ENCODE peak calls at places on chromosome 22, in four cellular contexts. A, O, Z and D are unnamed samples.

GRCh38 chr22:39313258-39314001 is 6.0 kb downstream of the RPL3 start:
- DNase-seq in A (no peak), O (no peak), Z (no peak), D (no peak)

GRCh38 chr22:31344369-31345330 is 1.5 kb downstream of the PATZ1 start:
- DNase-seq in A (peak; percentile 65), O (peak; percentile 59), Z (no peak), D (no peak)

GRCh38 chr22:32518848-32519247 is 44.2 kb downstream of the FBXO7 start:
- DNase-seq in A (no peak), O (no peak), Z (no peak), D (no peak)

GRCh38 chr22:39097098-39098020 is at the start of gene APOBEC3H:
- DNase-seq in A (peak; percentile 21), O (peak; percentile 72), Z (no peak), D (no peak)

GRCh38 chr22:30325065-30325720 is 1.5 kb downstream of the TBC1D10A start:
- DNase-seq in A (peak; percentile 76), O (no peak), Z (peak; percentile 47), D (peak; percentile 51)

GRCh38 chr22:48138427-48138826 is 1376.0 kb downstream of the TBC1D22A start:
- DNase-seq in A (no peak), O (no peak), Z (no peak), D (no peak)

GRCh38 chr22:20438066-20438677 is 547 bp upstream of the SCARF2 start:
- DNase-seq in A (no peak), O (peak; percentile 49), Z (no peak), D (no peak)

GRCh38 chr22:40010752-40011145 is 16.0 kb downstream of the FAM83F start:
- DNase-seq in A (no peak), O (no peak), Z (no peak), D (no peak)

GRCh38 chr22:44573451-44573850 is 75.4 kb upstream of the RTL6 start:
- DNase-seq in A (no peak), O (no peak), Z (no peak), D (no peak)

GRCh38 chr22:47795477-47796127 is 1033.2 kb downstream of the TBC1D22A start:
- DNase-seq in A (no peak), O (no peak), Z (no peak), D (no peak)

GRCh38 chr22:23833911-23834317 is 4.9 kb downstream of the DERL3 start:
- DNase-seq in A (no peak), O (peak; percentile 38), Z (no peak), D (no peak)

GRCh38 chr22:25131198-25131887 is 68.3 kb upstream of the CRYBB3 start:
- DNase-seq in A (no peak), O (no peak), Z (no peak), D (no peak)
- TF ChIP-seq CTCF in A (no peak), O (no peak), Z (no peak), D (no peak)

GRCh38 chr22:36282078-36282831 is 29.3 kb downstream of the APOL1 start:
- DNase-seq in A (no peak), O (no peak), Z (no peak), D (no peak)
- H3K4me1 ChIP-seq in A (peaks cover 3% of the 10 kb centered on the region), O (peaks cover 8% of the 10 kb centered on the region), Z (peaks cover 2% of the 10 kb centered on the region), D (peaks cover 7% of the 10 kb centered on the region)

GRCh38 chr22:41915783-41916493 is 1.1 kb upstream of the SHISA8 start:
- DNase-seq in A (no peak), O (no peak), Z (no peak), D (no peak)

GRCh38 chr22:41913842-41914534 is 886 bp downstream of the SHISA8 start:
- DNase-seq in A (no peak), O (no peak), Z (no peak), D (no peak)

GRCh38 chr22:41916745-41917358 is 2.0 kb upstream of the SHISA8 start:
- DNase-seq in A (no peak), O (no peak), Z (no peak), D (no peak)

GRCh38 chr22:41914611-41915034 is 251 bp downstream of the SHISA8 start:
- DNase-seq in A (no peak), O (no peak), Z (no peak), D (no peak)

DNA sequence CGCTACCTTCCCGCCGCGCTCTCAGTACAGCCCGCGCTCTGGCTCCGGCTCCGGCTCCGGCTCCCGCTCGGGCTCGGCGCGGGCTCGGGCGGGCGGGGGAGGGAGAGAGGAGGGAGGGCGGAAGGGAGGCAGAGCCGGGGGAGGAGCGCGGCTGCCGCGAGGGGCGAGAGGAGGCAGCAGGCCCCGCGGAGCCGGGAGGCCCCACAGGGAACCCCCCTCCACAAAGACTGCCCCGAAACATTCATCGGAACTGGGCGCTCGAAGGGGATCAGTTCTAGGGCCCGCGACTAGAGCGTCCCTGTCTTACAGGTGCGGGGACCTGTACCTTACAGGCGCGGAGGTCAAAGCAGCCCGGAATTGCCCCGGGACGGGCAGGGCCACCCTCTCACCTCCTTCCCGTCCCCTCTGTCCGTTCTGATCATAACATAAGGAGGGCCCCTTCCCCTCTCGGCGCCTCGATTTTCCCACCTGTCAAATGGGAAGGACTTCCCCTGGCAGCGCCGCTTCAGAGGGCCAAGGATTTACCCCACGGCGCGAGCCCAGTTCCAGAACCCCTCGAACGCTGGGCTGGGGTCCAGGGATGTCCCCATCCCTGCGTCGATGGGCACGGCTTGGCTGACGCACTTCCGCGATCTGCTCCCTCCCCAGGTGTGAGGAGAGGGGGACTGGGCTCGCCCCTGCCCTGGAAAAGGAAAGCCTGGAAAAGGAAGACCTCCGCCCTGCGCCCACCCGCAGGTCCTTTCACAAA is at the start of gene SHISA8:
- DNase-seq in A (no peak), O (no peak), Z (no peak), D (no peak)
- H3K4me3 ChIP-seq in A (peak within 1 kb of the TSS; percentile 37), O (peak within 1 kb of the TSS; percentile 41), Z (peak within 1 kb of the TSS; percentile 63), D (peak within 1 kb of the TSS; percentile 68)

DNA sequence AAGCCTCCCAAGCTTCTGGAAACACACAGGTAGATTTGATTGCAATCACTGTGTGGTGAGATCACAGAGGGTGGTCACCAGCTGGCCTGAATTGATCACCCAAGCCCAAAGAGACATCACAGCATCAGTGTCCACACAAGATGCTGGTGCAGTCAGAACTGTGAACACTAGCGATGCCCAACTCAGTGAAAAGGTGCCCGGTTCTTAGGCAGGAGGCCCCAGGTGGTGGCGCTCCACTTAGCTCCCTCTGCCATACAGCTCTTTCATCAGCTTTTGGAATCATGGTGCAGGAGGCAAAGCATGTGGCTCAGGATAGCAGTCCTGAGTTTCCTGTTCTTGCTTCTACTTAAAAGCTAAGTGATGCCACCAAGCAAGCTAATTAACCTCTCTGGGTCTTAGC is 11.1 kb downstream of the DGCR2 start:
- DNase-seq in A (no peak), O (no peak), Z (no peak), D (no peak)
- TF ChIP-seq CTCF in A (no peak), O (no peak), Z (no peak), D (no peak)

GRCh38 chr22:27877501-27877900 is 41.6 kb downstream of the PITPNB start:
- DNase-seq in A (no peak), O (no peak), Z (no peak), D (no peak)
- H3K4me1 ChIP-seq in A (no peaks in the 10 kb centered on the region), O (peaks cover 44% of the 10 kb centered on the region), Z (peaks cover 8% of the 10 kb centered on the region), D (peaks cover 90% of the 10 kb centered on the region)

GRCh38 chr22:42179616-42180015 is 49.0 kb upstream of the CYP2D6 start:
- DNase-seq in A (no peak), O (no peak), Z (no peak), D (no peak)

GRCh38 chr22:42176271-42176670 is 45.7 kb upstream of the CYP2D6 start:
- DNase-seq in A (no peak), O (no peak), Z (no peak), D (no peak)

GRCh38 chr22:42177891-42178336 is 47.3 kb upstream of the CYP2D6 start:
- DNase-seq in A (no peak), O (no peak), Z (no peak), D (no peak)

GRCh38 chr22:42178910-42179495 is 48.4 kb upstream of the CYP2D6 start:
- DNase-seq in A (no peak), O (no peak), Z (no peak), D (no peak)

DNA sequence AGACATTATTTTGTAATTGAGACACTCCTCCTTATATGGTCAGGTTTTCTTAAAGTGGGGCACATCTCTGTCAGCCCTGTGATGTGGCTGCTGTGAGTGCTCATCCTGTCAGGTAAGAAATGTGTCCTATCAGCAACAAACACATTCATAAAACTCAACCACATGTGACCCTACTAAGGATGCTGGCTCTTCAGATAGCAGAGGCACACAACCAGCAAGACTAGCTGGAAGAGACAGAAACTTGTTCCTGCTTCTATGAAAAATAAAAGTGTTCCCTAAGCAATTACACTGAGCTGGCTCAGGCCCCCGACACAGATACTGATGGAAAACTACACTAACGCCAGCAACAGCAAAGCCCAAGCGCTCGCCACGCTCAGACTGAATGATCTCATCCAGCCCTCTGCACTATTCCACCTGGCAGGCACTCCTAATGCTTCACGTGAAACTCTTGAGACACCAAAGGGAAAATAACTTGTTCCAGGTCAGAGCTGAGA is 49.8 kb upstream of the CYP2D6 start:
- DNase-seq in A (no peak), O (no peak), Z (no peak), D (no peak)
- H3K4me3 ChIP-seq in A (no peak overlapping the region), O (no peak overlapping the region), Z (no peak overlapping the region), D (no peak overlapping the region)

DNA sequence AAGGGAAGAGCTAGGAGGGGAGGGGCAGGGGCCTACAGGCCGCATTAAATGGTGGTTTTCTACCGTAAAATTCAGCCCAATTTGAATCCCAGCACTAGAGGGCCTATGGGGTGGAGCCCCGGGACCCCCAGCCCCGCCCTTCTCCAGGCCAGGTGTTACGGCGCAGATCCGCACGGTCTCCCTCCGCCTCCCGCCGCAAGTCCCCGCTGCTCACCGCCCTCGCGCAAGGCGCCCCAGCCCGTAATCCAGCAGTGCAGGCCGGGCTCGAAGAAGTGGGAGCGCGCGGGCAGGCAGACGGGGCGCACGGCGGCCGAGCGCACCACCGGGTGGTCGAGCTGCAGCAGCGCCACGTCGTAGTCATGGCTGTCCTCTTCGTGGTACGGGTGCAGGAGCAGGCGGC is 17.3 kb downstream of the KCTD17 start:
- DNase-seq in A (no peak), O (no peak), Z (no peak), D (no peak)
- TF ChIP-seq CTCF in A (no peak), O (no peak), Z (no peak), D (no peak)

GRCh38 chr22:41690476-41690875 is 1.8 kb upstream of the SNU13 start:
- DNase-seq in A (no peak), O (no peak), Z (no peak), D (no peak)

GRCh38 chr22:41696714-41697113 is 2.6 kb upstream of the MEI1 start:
- DNase-seq in A (no peak), O (no peak), Z (no peak), D (no peak)

GRCh38 chr22:41699264-41700104 is at the start of gene MEI1:
- DNase-seq in A (peak; percentile 60), O (peak; percentile 88), Z (no peak), D (peak; percentile 28)

GRCh38 chr22:41697126-41697775 is 2.1 kb upstream of the MEI1 start:
- DNase-seq in A (peak; percentile 80), O (peak; percentile 95), Z (peak; percentile 80), D (peak; percentile 74)

DNA sequence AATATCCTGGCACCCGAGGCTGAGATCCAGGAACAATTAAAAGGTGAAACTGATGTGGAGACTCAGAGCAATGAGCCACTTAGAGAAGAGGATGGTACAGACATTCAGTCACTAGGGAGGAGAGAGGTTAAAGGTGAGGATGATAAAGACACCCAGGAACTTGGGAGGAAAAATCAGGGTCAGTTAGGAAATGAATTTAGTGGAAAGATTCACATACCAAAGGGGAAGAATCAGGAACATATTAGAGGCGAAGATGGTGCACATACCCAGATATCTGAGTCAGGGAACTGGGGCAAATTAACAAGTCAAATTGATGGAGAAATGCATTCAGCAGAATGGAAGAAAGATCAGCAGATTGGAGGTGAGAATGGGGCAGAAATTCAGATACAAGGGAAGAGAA is 4.1 kb upstream of the MEI1 start:
- DNase-seq in A (no peak), O (no peak), Z (no peak), D (no peak)
- H3K4me1 ChIP-seq in A (no peaks in the 10 kb centered on the region), O (peaks cover 19% of the 10 kb centered on the region), Z (peaks cover 7% of the 10 kb centered on the region), D (peaks cover 20% of the 10 kb centered on the region)

GRCh38 chr22:17418890-17419324 is 49.6 kb downstream of the CECR2 start:
- DNase-seq in A (no peak), O (no peak), Z (no peak), D (no peak)
- H3K4me3 ChIP-seq in A (no peak overlapping the region), O (no peak overlapping the region), Z (no peak overlapping the region), D (no peak overlapping the region)